ENCODE peak calls at places on chromosomes 3 and 15, in six cellular contexts. N is K562, W is HepG2, I is A549, H is HEK293T, O is GM12878. S is an unnamed sample.

GRCh38 chr3:14222900-14223594 is 44.4 kb downstream of the LSM3 start:
- DNase-seq in N (no peak), W (no peak), I (no peak), H (no peak), O (peak; percentile 17), S (no peak)

GRCh38 chr15:38378162-38378560 is 75.8 kb upstream of the FAM98B start:
- DNase-seq in N (no peak), W (no peak), I (no peak), H (no peak), O (no peak), S (peak; percentile 36)

GRCh38 chr3:66499881-66500574 is 794 bp downstream of the LRIG1 start:
- DNase-seq in N (no peak), W (no peak), I (no peak), H (no peak), O (no peak), S (peak; percentile 43)

GRCh38 chr3:195446359-195446758 is 3.5 kb upstream of the ACAP2 start:
- DNase-seq in N (no peak), W (no peak), I (no peak), H (no peak), O (no peak), S (no peak)

GRCh38 chr3:50167069-50167781 is 12.1 kb downstream of the SEMA3F start:
- DNase-seq in N (no peak), W (peak; percentile 68), I (no peak), H (no peak), O (no peak), S (peak; percentile 36)

GRCh38 chr15:63156708-63157065 is 590 bp downstream of the RPS27L start:
- DNase-seq in N (peak; percentile 32), W (peak; percentile 25), I (peak; percentile 44), H (peak; percentile 14), O (no peak), S (peak; percentile 47)

GRCh38 chr15:70956196-70956595 is 63.6 kb downstream of the LRRC49 start:
- DNase-seq in N (no peak), W (no peak), I (no peak), H (no peak), O (no peak), S (peak; percentile 34)

GRCh38 chr3:105584351-105584790 is 217.7 kb downstream of the ALCAM start:
- DNase-seq in N (no peak), W (no peak), I (peak; percentile 5), H (no peak), O (no peak), S (no peak)

GRCh38 chr15:92709064-92709463 is 53.5 kb upstream of the FAM174B start:
- DNase-seq in N (no peak), W (no peak), I (no peak), H (no peak), O (no peak), S (no peak)

GRCh38 chr3:129162729-129163579 is 2.1 kb upstream of the ISY1 start:
- DNase-seq in N (peak; percentile 30), W (peak; percentile 29), I (peak; percentile 17), H (no peak), O (no peak), S (no peak)

GRCh38 chr3:78258798-78259197 is 1218.9 kb downstream of the ROBO2 start:
- DNase-seq in N (no peak), W (no peak), I (no peak), H (no peak), O (no peak), S (peak; percentile 90)

GRCh38 chr3:49399467-49399866 is 12.3 kb downstream of the RHOA start:
- DNase-seq in N (no peak), W (no peak), I (no peak), H (no peak), O (no peak), S (peak; percentile 34)

GRCh38 chr15:57231559-57231958 is 144.7 kb upstream of the CGNL1 start:
- DNase-seq in N (no peak), W (no peak), I (no peak), H (no peak), O (no peak), S (no peak)

GRCh38 chr15:88878720-88879184 is 16.6 kb downstream of the HAPLN3 start:
- DNase-seq in N (peak; percentile 83), W (peak; percentile 37), I (peak; percentile 68), H (peak; percentile 85), O (no peak), S (peak; percentile 35)

GRCh38 chr3:54235998-54236397 is 113.6 kb downstream of the CACNA2D3 start:
- DNase-seq in N (no peak), W (no peak), I (no peak), H (no peak), O (no peak), S (no peak)

GRCh38 chr3:56917740-56918568 is 116.2 kb upstream of the ARHGEF3 start:
- DNase-seq in N (no peak), W (no peak), I (no peak), H (no peak), O (peak; percentile 84), S (no peak)

GRCh38 chr15:29018983-29019875 is 133.5 kb downstream of the APBA2 start:
- DNase-seq in N (no peak), W (no peak), I (no peak), H (no peak), O (no peak), S (no peak)

GRCh38 chr3:3705090-3705775 is 94.0 kb upstream of the LRRN1 start:
- DNase-seq in N (no peak), W (no peak), I (no peak), H (no peak), O (no peak), S (no peak)

GRCh38 chr3:58422756-58423324 is 10.8 kb downstream of the PDHB start:
- DNase-seq in N (no peak), W (peak; percentile 40), I (peak; percentile 51), H (peak; percentile 20), O (no peak), S (peak; percentile 32)

GRCh38 chr3:71903141-71903540 is 118.2 kb upstream of the PROK2 start:
- DNase-seq in N (no peak), W (no peak), I (no peak), H (no peak), O (no peak), S (no peak)

GRCh38 chr15:100256985-100257650 is 84.7 kb downstream of the ADAMTS17 start:
- DNase-seq in N (no peak), W (no peak), I (no peak), H (no peak), O (no peak), S (no peak)

GRCh38 chr3:87792193-87792531 is 266.6 kb downstream of the CGGBP1 start:
- DNase-seq in N (no peak), W (no peak), I (peak; percentile 3), H (no peak), O (no peak), S (no peak)

GRCh38 chr3:16511561-16512434 is 1.7 kb downstream of the RFTN1 start:
- DNase-seq in N (no peak), W (no peak), I (no peak), H (no peak), O (peak; percentile 98), S (peak; percentile 92)

GRCh38 chr15:51212909-51213308 is 118.2 kb upstream of the TNFAIP8L3 start:
- DNase-seq in N (no peak), W (no peak), I (no peak), H (no peak), O (no peak), S (no peak)

GRCh38 chr15:51223771-51224229 is 114.6 kb downstream of the CYP19A1 start:
- DNase-seq in N (peak; percentile 14), W (no peak), I (peak; percentile 14), H (no peak), O (no peak), S (peak; percentile 66)

DNA sequence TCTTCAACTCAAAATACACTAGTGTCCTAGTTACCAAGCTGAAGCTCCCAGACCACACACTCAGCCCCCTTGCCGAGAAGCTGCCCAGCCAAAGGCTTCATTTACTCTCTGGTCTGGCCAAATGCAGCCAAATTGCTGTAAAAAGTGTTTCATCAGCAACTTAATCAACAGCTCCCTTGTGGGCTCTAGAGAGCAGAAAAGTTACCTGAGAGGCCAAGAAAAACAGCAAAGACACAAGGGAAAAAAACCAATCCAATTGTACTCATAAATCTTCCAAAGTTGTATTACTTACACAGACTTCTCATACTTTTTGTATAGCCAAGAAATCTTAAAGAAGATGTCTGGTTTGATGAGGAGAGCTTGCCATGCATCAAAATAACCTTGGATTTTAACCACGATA is 120.1 kb downstream of the CYP19A1 start:
- DNase-seq in N (no peak), W (no peak), I (no peak), H (no peak), O (no peak), S (no peak)
- TF ChIP-seq BHLHE40 in N (no peak), W (no peak), I (no peak), H (no peak), O (no peak), S (no peak)

GRCh38 chr3:157572559-157573270 is 69.5 kb upstream of the VEPH1 start:
- DNase-seq in N (peak; percentile 69), W (peak; percentile 34), I (peak; percentile 57), H (peak; percentile 54), O (no peak), S (peak; percentile 64)
- TF ChIP-seq BHLHE40 in N (no peak), W (no peak), I (no peak), H (no peak), O (no peak), S (no peak)

GRCh38 chr3:64244011-64244942 is 19.0 kb upstream of the PRICKLE2 start:
- DNase-seq in N (peak; percentile 7), W (peak; percentile 24), I (peak; percentile 71), H (peak; percentile 39), O (no peak), S (no peak)

GRCh38 chr3:64240959-64241358 is 15.7 kb upstream of the PRICKLE2 start:
- DNase-seq in N (no peak), W (no peak), I (no peak), H (no peak), O (no peak), S (no peak)

GRCh38 chr3:64239841-64240240 is 14.6 kb upstream of the PRICKLE2 start:
- DNase-seq in N (no peak), W (no peak), I (no peak), H (no peak), O (no peak), S (no peak)

GRCh38 chr3:64240445-64240844 is 15.2 kb upstream of the PRICKLE2 start:
- DNase-seq in N (no peak), W (no peak), I (no peak), H (no peak), O (no peak), S (no peak)

GRCh38 chr3:64242435-64242834 is 17.2 kb upstream of the PRICKLE2 start:
- DNase-seq in N (no peak), W (peak; percentile 7), I (no peak), H (no peak), O (no peak), S (no peak)
- TF ChIP-seq BHLHE40 in N (no peak), W (no peak), I (no peak), H (no peak), O (no peak), S (no peak)

DNA sequence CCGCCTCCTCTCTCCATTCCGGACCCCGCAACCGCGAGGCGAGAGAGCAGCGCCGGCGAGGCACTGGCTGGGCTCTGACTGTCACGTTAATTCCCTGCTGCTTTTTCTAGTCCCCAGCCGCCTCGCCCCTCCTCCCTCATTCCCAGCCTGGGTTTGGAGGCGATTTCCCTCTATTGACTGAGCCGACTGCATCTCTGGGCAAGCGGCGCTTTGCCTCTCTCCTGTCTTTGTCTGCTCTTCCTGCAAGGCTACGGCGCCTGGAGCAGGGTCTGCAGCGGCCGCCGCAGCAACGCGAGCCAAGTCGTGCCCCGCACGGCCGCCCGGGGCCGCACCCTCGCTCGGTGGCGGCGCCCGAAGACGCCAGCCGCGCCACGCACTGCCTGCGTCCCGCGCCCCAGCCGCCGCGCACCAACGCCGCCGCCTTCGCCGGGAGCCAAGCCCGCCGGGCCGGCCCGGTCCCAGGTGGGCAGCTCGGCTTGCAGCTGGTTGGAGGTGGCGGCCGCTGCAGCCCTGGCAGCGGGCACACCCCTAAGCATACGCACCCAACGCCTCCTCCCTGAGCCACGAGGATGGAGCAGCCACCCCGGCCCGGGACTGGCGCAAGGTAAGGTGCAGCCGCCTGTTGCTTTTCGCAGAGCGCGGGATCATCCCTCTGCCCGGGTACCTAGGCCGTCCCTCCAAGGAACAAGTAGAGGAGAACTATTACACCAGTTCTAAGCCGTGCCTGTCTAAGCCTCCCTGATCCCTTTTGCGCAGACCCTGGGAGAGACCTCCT is at the start of gene LRRC3B:
- DNase-seq in N (no peak), W (no peak), I (no peak), H (no peak), O (no peak), S (no peak)
- TF ChIP-seq BHLHE40 in N (no peak), W (no peak), I (no peak), H (no peak), O (no peak), S (no peak)

S was measured in IMR-90.